ENCODE peak calls at places on chromosomes 16 and 17, in five cellular contexts. I is PC-9, R is trophoblast cell, H is right lobe of liver, D is cardiac muscle cell. S is an unnamed sample.

GRCh38 chr17:50584116-50584515 is 23.6 kb downstream of the CACNA1G start:
- DNase-seq in H (no peak), I (no peak), R (no peak), D (no peak), S (no peak)

GRCh38 chr16:1181715-1182671 is 29.1 kb downstream of the CACNA1H start:
- DNase-seq in I (peak; percentile 74), R (peak; percentile 59), D (peak; percentile 92), H (peak; percentile 76), S (peak; percentile 86)

GRCh38 chr17:47317119-47317518 is 6.6 kb upstream of the EFCAB13 start:
- DNase-seq in D (peak; percentile 52), R (no peak), I (no peak), H (no peak), S (peak; percentile 31)

GRCh38 chr17:77782611-77783010 is 175.9 kb upstream of the TNRC6C start:
- DNase-seq in H (no peak), I (no peak), R (no peak), D (no peak), S (no peak)

GRCh38 chr17:70111201-70111600 is 36.2 kb downstream of the KCNJ16 start:
- DNase-seq in I (no peak), D (no peak), H (no peak), R (no peak), S (no peak)

GRCh38 chr17:44906010-44906646 is 6.9 kb upstream of the EFTUD2 start:
- DNase-seq in H (no peak), I (peak; percentile 51), D (peak; percentile 89), R (no peak), S (peak; percentile 89)

GRCh38 chr17:73140531-73140930 is 24.3 kb upstream of the SSTR2 start:
- DNase-seq in R (no peak), I (no peak), D (no peak), H (no peak), S (no peak)

GRCh38 chr17:2400474-2400866 is 390 bp downstream of the MNT start:
- DNase-seq in R (peak; percentile 77), D (peak; percentile 57), I (peak; percentile 55), H (peak; percentile 73), S (no peak)

GRCh38 chr17:50919321-50920040 is 53.3 kb upstream of the TOB1 start:
- DNase-seq in R (peak; percentile 82), H (peak; percentile 98), I (peak; percentile 95), D (peak; percentile 86), S (peak; percentile 92)

GRCh38 chr16:23131841-23132576 is 17.2 kb downstream of the USP31 start:
- DNase-seq in I (no peak), D (peak; percentile 48), R (no peak), H (no peak), S (no peak)

GRCh38 chr17:42784361-42784760 is 4.0 kb downstream of the WNK4 start:
- DNase-seq in I (no peak), D (no peak), H (no peak), R (no peak), S (no peak)

GRCh38 chr16:6682142-6682811 is 650.4 kb upstream of the RBFOX1 start:
- DNase-seq in R (peak; percentile 34), I (no peak), H (no peak), D (no peak), S (peak; percentile 18)

GRCh38 chr16:87367556-87367955 is 16.0 kb downstream of the FBXO31 start:
- DNase-seq in R (no peak), D (no peak), H (no peak), I (no peak), S (no peak)

GRCh38 chr17:81962499-81963441 is 1.8 kb upstream of the NOTUM start:
- DNase-seq in I (no peak), H (no peak), R (peak; percentile 58), D (no peak), S (no peak)

GRCh38 chr16:87661561-87661960 is 59.3 kb downstream of the JPH3 start:
- DNase-seq in R (peak; percentile 62), D (peak; percentile 64), H (no peak), I (peak; percentile 35), S (peak; percentile 85)

GRCh38 chr16:76207270-76207669 is 69.9 kb upstream of the CNTNAP4 start:
- DNase-seq in H (no peak), R (no peak), I (no peak), D (no peak), S (no peak)

GRCh38 chr17:78237403-78238012 is 6.1 kb downstream of the TMEM235 start:
- DNase-seq in I (no peak), R (no peak), H (no peak), D (no peak), S (no peak)

GRCh38 chr16:87610026-87610425 is 7.7 kb downstream of the JPH3 start:
- DNase-seq in H (no peak), R (no peak), I (no peak), D (no peak), S (no peak)

GRCh38 chr16:81137754-81138153 is 41.6 kb upstream of the GCSH start:
- DNase-seq in H (no peak), R (peak; percentile 18), I (no peak), D (no peak), S (no peak)

GRCh38 chr16:62256406-62256805 is 220.2 kb upstream of the CDH8 start:
- DNase-seq in H (no peak), I (no peak), D (no peak), R (no peak), S (no peak)

GRCh38 chr16:71338632-71339031 is 19.9 kb upstream of the CALB2 start:
- DNase-seq in I (no peak), R (peak; percentile 17), D (no peak), H (no peak), S (no peak)

GRCh38 chr17:81867952-81868673 is 3.0 kb downstream of the ARHGDIA start:
- DNase-seq in D (no peak), R (no peak), I (no peak), H (peak; percentile 73), S (no peak)

GRCh38 chr17:14201087-14201486 is 35.6 kb downstream of the CDRT15 start:
- DNase-seq in D (peak; percentile 44), I (no peak), R (no peak), H (no peak), S (peak; percentile 34)

GRCh38 chr17:28124962-28125361 is 82.5 kb downstream of the NLK start:
- DNase-seq in D (no peak), R (no peak), I (no peak), H (no peak), S (no peak)

GRCh38 chr17:81492202-81492601 is 20.4 kb downstream of the ACTG1 start:
- DNase-seq in R (no peak), I (no peak), D (no peak), H (no peak), S (no peak)

S was measured in GM03348.